ENCODE peak calls at places on chromosomes 1 and 21, in six cellular contexts. One of them, this sample, is unnamed.

GRCh38 chr21:36910581-36911307 is 55.7 kb downstream of the HLCS start:
- DNase-seq in H1: no peak
- DNase-seq in HCT116: no peak
- DNase-seq in RWPE1: no peak
- DNase-seq in fibroblast of villous mesenchyme: peak; percentile 37
- DNase-seq in GM23338: no peak
- DNase-seq in this sample: no peak

GRCh38 chr1:182268659-182269058 is 122.9 kb downstream of the GLUL start:
- DNase-seq in H1: no peak
- DNase-seq in HCT116: no peak
- DNase-seq in RWPE1: no peak
- DNase-seq in fibroblast of villous mesenchyme: no peak
- DNase-seq in GM23338: no peak
- DNase-seq in this sample: no peak

GRCh38 chr1:228751360-228752098 is 16.2 kb downstream of the RHOU start:
- DNase-seq in H1: no peak
- DNase-seq in HCT116: no peak
- DNase-seq in RWPE1: no peak
- DNase-seq in fibroblast of villous mesenchyme: no peak
- DNase-seq in GM23338: no peak
- DNase-seq in this sample: no peak

GRCh38 chr21:26388731-26389231 is 184.3 kb downstream of the CYYR1 start:
- DNase-seq in H1: no peak
- DNase-seq in HCT116: no peak
- DNase-seq in RWPE1: peak; percentile 26
- DNase-seq in fibroblast of villous mesenchyme: peak; percentile 63
- DNase-seq in GM23338: no peak
- DNase-seq in this sample: no peak

GRCh38 chr1:198778049-198778448 is 139.2 kb downstream of the PTPRC start:
- DNase-seq in H1: no peak
- DNase-seq in HCT116: no peak
- DNase-seq in RWPE1: no peak
- DNase-seq in fibroblast of villous mesenchyme: peak; percentile 55
- DNase-seq in GM23338: no peak
- DNase-seq in this sample: no peak

GRCh38 chr1:96918406-96918805 is 196.8 kb downstream of the PTBP2 start:
- DNase-seq in H1: no peak
- DNase-seq in HCT116: no peak
- DNase-seq in RWPE1: no peak
- DNase-seq in fibroblast of villous mesenchyme: peak; percentile 5
- DNase-seq in GM23338: no peak
- DNase-seq in this sample: no peak

GRCh38 chr1:22281521-22282241 is 138.8 kb upstream of the WNT4 start:
- DNase-seq in H1: no peak
- DNase-seq in HCT116: no peak
- DNase-seq in RWPE1: no peak
- DNase-seq in fibroblast of villous mesenchyme: no peak
- DNase-seq in GM23338: no peak
- DNase-seq in this sample: no peak

GRCh38 chr1:77796695-77797405 is 17.4 kb downstream of the MIGA1 start:
- DNase-seq in H1: no peak
- DNase-seq in HCT116: no peak
- DNase-seq in RWPE1: no peak
- DNase-seq in fibroblast of villous mesenchyme: no peak
- DNase-seq in GM23338: no peak
- DNase-seq in this sample: no peak

GRCh38 chr1:203367051-203367450 is 16.1 kb upstream of the FMOD start:
- DNase-seq in H1: no peak
- DNase-seq in HCT116: no peak
- DNase-seq in RWPE1: no peak
- DNase-seq in fibroblast of villous mesenchyme: no peak
- DNase-seq in GM23338: no peak
- DNase-seq in this sample: no peak

GRCh38 chr1:108643492-108644333 is 17.2 kb downstream of the HENMT1 start:
- DNase-seq in H1: no peak
- DNase-seq in HCT116: peak; percentile 15
- DNase-seq in RWPE1: peak; percentile 52
- DNase-seq in fibroblast of villous mesenchyme: peak; percentile 82
- DNase-seq in GM23338: peak; percentile 80
- DNase-seq in this sample: peak; percentile 69

GRCh38 chr1:44531785-44532566 is 126.9 kb downstream of the RNF220 start:
- DNase-seq in H1: no peak
- DNase-seq in HCT116: peak; percentile 78
- DNase-seq in RWPE1: peak; percentile 53
- DNase-seq in fibroblast of villous mesenchyme: peak; percentile 43
- DNase-seq in GM23338: no peak
- DNase-seq in this sample: no peak

GRCh38 chr1:202237052-202237451 is 43.5 kb downstream of the LGR6 start:
- DNase-seq in H1: peak; percentile 86
- DNase-seq in HCT116: peak; percentile 63
- DNase-seq in RWPE1: peak; percentile 83
- DNase-seq in fibroblast of villous mesenchyme: peak; percentile 20
- DNase-seq in GM23338: peak; percentile 93
- DNase-seq in this sample: peak; percentile 71

GRCh38 chr1:113792471-113792870 is 19.8 kb downstream of the RSBN1 start:
- DNase-seq in H1: no peak
- DNase-seq in HCT116: no peak
- DNase-seq in RWPE1: no peak
- DNase-seq in fibroblast of villous mesenchyme: no peak
- DNase-seq in GM23338: no peak
- DNase-seq in this sample: no peak

GRCh38 chr1:227766015-227766634 is 30.9 kb downstream of the SNAP47 start:
- DNase-seq in H1: no peak
- DNase-seq in HCT116: no peak
- DNase-seq in RWPE1: no peak
- DNase-seq in fibroblast of villous mesenchyme: no peak
- DNase-seq in GM23338: no peak
- DNase-seq in this sample: no peak

GRCh38 chr1:211724711-211725196 is 49.3 kb upstream of the NEK2 start:
- DNase-seq in H1: no peak
- DNase-seq in HCT116: no peak
- DNase-seq in RWPE1: no peak
- DNase-seq in fibroblast of villous mesenchyme: peak; percentile 20
- DNase-seq in GM23338: no peak
- DNase-seq in this sample: no peak

GRCh38 chr1:97806336-97806735 is 114.5 kb downstream of the DPYD start:
- DNase-seq in H1: no peak
- DNase-seq in HCT116: no peak
- DNase-seq in RWPE1: no peak
- DNase-seq in fibroblast of villous mesenchyme: no peak
- DNase-seq in GM23338: no peak
- DNase-seq in this sample: no peak

GRCh38 chr1:53458634-53459033 is 565 bp upstream of the DMRTB1 start:
- DNase-seq in H1: no peak
- DNase-seq in HCT116: no peak
- DNase-seq in RWPE1: no peak
- DNase-seq in fibroblast of villous mesenchyme: no peak
- DNase-seq in GM23338: no peak
- DNase-seq in this sample: no peak

GRCh38 chr1:27539901-27540861 is 50.2 kb upstream of the WASF2 start:
- DNase-seq in H1: no peak
- DNase-seq in HCT116: peak; percentile 81
- DNase-seq in RWPE1: peak; percentile 93
- DNase-seq in fibroblast of villous mesenchyme: no peak
- DNase-seq in GM23338: no peak
- DNase-seq in this sample: no peak

GRCh38 chr1:226281058-226281457 is 27.9 kb downstream of the LIN9 start:
- DNase-seq in H1: no peak
- DNase-seq in HCT116: no peak
- DNase-seq in RWPE1: no peak
- DNase-seq in fibroblast of villous mesenchyme: no peak
- DNase-seq in GM23338: no peak
- DNase-seq in this sample: no peak

GRCh38 chr1:48878191-48878940 is 101.7 kb upstream of the BEND5 start:
- DNase-seq in H1: no peak
- DNase-seq in HCT116: no peak
- DNase-seq in RWPE1: peak; percentile 67
- DNase-seq in fibroblast of villous mesenchyme: peak; percentile 28
- DNase-seq in GM23338: no peak
- DNase-seq in this sample: no peak

GRCh38 chr1:68959631-68960030 is 462.7 kb upstream of the DEPDC1 start:
- DNase-seq in H1: no peak
- DNase-seq in HCT116: no peak
- DNase-seq in RWPE1: no peak
- DNase-seq in fibroblast of villous mesenchyme: no peak
- DNase-seq in GM23338: no peak
- DNase-seq in this sample: no peak

GRCh38 chr1:47444317-47444577 is 6.4 kb downstream of the FOXD2 start:
- DNase-seq in H1: no peak
- DNase-seq in HCT116: no peak
- DNase-seq in RWPE1: no peak
- DNase-seq in fibroblast of villous mesenchyme: no peak
- DNase-seq in GM23338: no peak
- DNase-seq in this sample: no peak

GRCh38 chr1:147264158-147264768 is 21.8 kb downstream of the CHD1L start:
- DNase-seq in H1: no peak
- DNase-seq in HCT116: no peak
- DNase-seq in RWPE1: peak; percentile 34
- DNase-seq in fibroblast of villous mesenchyme: peak; percentile 34
- DNase-seq in GM23338: no peak
- DNase-seq in this sample: no peak

GRCh38 chr1:183303325-183303645 is 114.9 kb downstream of the NMNAT2 start:
- DNase-seq in H1: no peak
- DNase-seq in HCT116: no peak
- DNase-seq in RWPE1: no peak
- DNase-seq in fibroblast of villous mesenchyme: no peak
- DNase-seq in GM23338: no peak
- DNase-seq in this sample: no peak

GRCh38 chr1:46535063-46535462 is 16.4 kb downstream of the KNCN start:
- DNase-seq in H1: no peak
- DNase-seq in HCT116: peak; percentile 48
- DNase-seq in RWPE1: no peak
- DNase-seq in fibroblast of villous mesenchyme: no peak
- DNase-seq in GM23338: peak; percentile 52
- DNase-seq in this sample: no peak

GRCh38 chr1:54965624-54966340 is 14.6 kb upstream of the TMEM61 start:
- DNase-seq in H1: no peak
- DNase-seq in HCT116: peak; percentile 35
- DNase-seq in RWPE1: no peak
- DNase-seq in fibroblast of villous mesenchyme: peak; percentile 54
- DNase-seq in GM23338: no peak
- DNase-seq in this sample: no peak

GRCh38 chr1:160205242-160205973 is at the start of gene PEA15:
- DNase-seq in H1: peak; percentile 82
- DNase-seq in HCT116: peak; percentile 12
- DNase-seq in RWPE1: peak; percentile 90
- DNase-seq in fibroblast of villous mesenchyme: peak; percentile 62
- DNase-seq in GM23338: peak; percentile 90
- DNase-seq in this sample: peak; percentile 90

GRCh38 chr1:113021430-113022085 is 51.4 kb upstream of the LRIG2 start:
- DNase-seq in H1: no peak
- DNase-seq in HCT116: no peak
- DNase-seq in RWPE1: peak; percentile 62
- DNase-seq in fibroblast of villous mesenchyme: peak; percentile 77
- DNase-seq in GM23338: no peak
- DNase-seq in this sample: no peak

GRCh38 chr1:149986486-149987296 is 23.8 kb downstream of the OTUD7B start:
- DNase-seq in H1: no peak
- DNase-seq in HCT116: no peak
- DNase-seq in RWPE1: no peak
- DNase-seq in fibroblast of villous mesenchyme: peak; percentile 89
- DNase-seq in GM23338: no peak
- DNase-seq in this sample: no peak

GRCh38 chr1:47584249-47584648 is 146.4 kb downstream of the FOXD2 start:
- DNase-seq in H1: peak; percentile 28
- DNase-seq in HCT116: no peak
- DNase-seq in RWPE1: no peak
- DNase-seq in fibroblast of villous mesenchyme: no peak
- DNase-seq in GM23338: no peak
- DNase-seq in this sample: no peak

GRCh38 chr1:53176452-53177344 is 19.9 kb upstream of the CPT2 start:
- DNase-seq in H1: no peak
- DNase-seq in HCT116: no peak
- DNase-seq in RWPE1: no peak
- DNase-seq in fibroblast of villous mesenchyme: peak; percentile 57
- DNase-seq in GM23338: no peak
- DNase-seq in this sample: no peak

GRCh38 chr1:152768847-152769533 is 6.0 kb upstream of the LCE1F start:
- DNase-seq in H1: no peak
- DNase-seq in HCT116: no peak
- DNase-seq in RWPE1: no peak
- DNase-seq in fibroblast of villous mesenchyme: no peak
- DNase-seq in GM23338: peak; percentile 57
- DNase-seq in this sample: no peak
- TF ChIP-seq CTCF in H1: no peak
- TF ChIP-seq CTCF in HCT116: no peak
- TF ChIP-seq CTCF in RWPE1: no peak
- TF ChIP-seq CTCF in fibroblast of villous mesenchyme: no peak
- TF ChIP-seq CTCF in GM23338: no peak
- TF ChIP-seq CTCF in this sample: no peak

DNA sequence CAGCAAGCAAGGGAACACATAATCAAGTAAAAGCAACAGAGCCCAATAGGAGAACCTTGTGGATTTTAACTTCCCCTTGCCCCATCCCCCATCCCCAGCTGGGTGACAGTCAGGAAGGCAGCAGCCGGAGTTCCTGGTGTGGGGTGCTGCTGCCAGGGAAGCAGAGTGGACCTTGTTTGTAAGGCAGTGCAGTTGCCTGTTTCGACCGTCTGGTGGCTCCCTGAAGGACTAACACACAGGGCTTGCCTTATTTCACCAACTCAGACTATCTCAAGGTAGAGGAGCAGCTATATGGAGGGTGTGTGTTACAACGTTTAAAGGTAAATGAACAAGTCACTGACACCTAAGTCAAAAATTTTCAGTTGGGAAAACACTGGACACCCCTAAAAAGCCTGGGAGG is 6.6 kb downstream of the KRTAP10-8 start:
- DNase-seq in H1: peak; percentile 50
- DNase-seq in HCT116: peak; percentile 2
- DNase-seq in RWPE1: no peak
- DNase-seq in fibroblast of villous mesenchyme: no peak
- DNase-seq in GM23338: peak; percentile 57
- DNase-seq in this sample: no peak
- TF ChIP-seq CTCF in H1: peak; percentile 67
- TF ChIP-seq CTCF in HCT116: peak; percentile 23
- TF ChIP-seq CTCF in RWPE1: no peak
- TF ChIP-seq CTCF in fibroblast of villous mesenchyme: no peak
- TF ChIP-seq CTCF in GM23338: peak; percentile 42
- TF ChIP-seq CTCF in this sample: no peak

GRCh38 chr1:30106125-30106524 is 617.3 kb downstream of the MATN1 start:
- DNase-seq in H1: peak; percentile 87
- DNase-seq in HCT116: no peak
- DNase-seq in RWPE1: peak; percentile 27
- DNase-seq in fibroblast of villous mesenchyme: peak; percentile 12
- DNase-seq in GM23338: peak; percentile 86
- DNase-seq in this sample: no peak
- TF ChIP-seq CTCF in H1: peak; percentile 97
- TF ChIP-seq CTCF in HCT116: peak; percentile 72
- TF ChIP-seq CTCF in RWPE1: peak; percentile 22
- TF ChIP-seq CTCF in fibroblast of villous mesenchyme: peak; percentile 51
- TF ChIP-seq CTCF in GM23338: peak; percentile 69
- TF ChIP-seq CTCF in this sample: peak; percentile 13

DNA sequence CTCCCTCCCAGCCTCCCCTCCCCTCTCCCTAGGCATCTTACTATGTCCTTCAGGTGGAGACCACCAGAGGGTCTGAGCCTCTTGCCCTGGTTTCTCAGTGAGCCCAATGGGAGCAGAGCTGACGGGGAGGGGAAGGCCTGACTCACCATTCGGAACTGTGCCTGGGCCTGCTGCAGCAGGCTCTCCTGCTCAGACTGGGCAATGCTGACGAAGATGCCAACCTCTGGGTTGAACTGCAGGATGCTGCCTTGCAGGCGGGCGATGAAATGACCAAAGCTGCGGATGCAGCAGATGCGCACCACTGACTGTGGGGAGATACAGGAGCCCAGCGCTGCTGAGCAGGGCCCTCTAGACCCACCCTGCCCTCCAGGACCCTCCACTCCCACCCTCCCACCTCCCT is 11.0 kb upstream of the PAQR6 start:
- DNase-seq in H1: no peak
- DNase-seq in HCT116: no peak
- DNase-seq in RWPE1: peak; percentile 79
- DNase-seq in fibroblast of villous mesenchyme: no peak
- DNase-seq in GM23338: no peak
- DNase-seq in this sample: no peak
- TF ChIP-seq CTCF in H1: no peak
- TF ChIP-seq CTCF in HCT116: no peak
- TF ChIP-seq CTCF in RWPE1: no peak
- TF ChIP-seq CTCF in fibroblast of villous mesenchyme: no peak
- TF ChIP-seq CTCF in GM23338: no peak
- TF ChIP-seq CTCF in this sample: no peak

This sample was measured in GM13976.